ENCODE peak calls at places on chromosomes 5 and 9, in six cellular contexts. One of them, this sample, is unnamed.

GRCh38 chr9:136949239-136949816 is 2.7 kb upstream of the LCN12 start:
- DNase-seq in T-helper 2 cell: no peak
- DNase-seq in testis: no peak
- DNase-seq in GDM1: no peak
- DNase-seq in prostate gland: no peak
- DNase-seq in NCI-H1436: no peak
- DNase-seq in this sample: no peak

GRCh38 chr9:124412228-124412575 is 3.0 kb downstream of the PSMB7 start:
- DNase-seq in T-helper 2 cell: no peak
- DNase-seq in testis: no peak
- DNase-seq in GDM1: no peak
- DNase-seq in prostate gland: no peak
- DNase-seq in NCI-H1436: no peak
- DNase-seq in this sample: no peak

GRCh38 chr9:123536455-123536868 is 180.5 kb downstream of the CRB2 start:
- DNase-seq in T-helper 2 cell: no peak
- DNase-seq in testis: no peak
- DNase-seq in GDM1: no peak
- DNase-seq in prostate gland: no peak
- DNase-seq in NCI-H1436: no peak
- DNase-seq in this sample: no peak

GRCh38 chr5:132497488-132497997 is 7.0 kb upstream of the IRF1 start:
- DNase-seq in T-helper 2 cell: no peak
- DNase-seq in testis: no peak
- DNase-seq in GDM1: no peak
- DNase-seq in prostate gland: peak
- DNase-seq in NCI-H1436: no peak
- DNase-seq in this sample: peak

GRCh38 chr9:129256959-129257713 is 79.1 kb upstream of the IER5L start:
- DNase-seq in T-helper 2 cell: no peak
- DNase-seq in testis: no peak
- DNase-seq in GDM1: no peak
- DNase-seq in prostate gland: no peak
- DNase-seq in NCI-H1436: no peak
- DNase-seq in this sample: peak

GRCh38 chr5:67262202-67262601 is 65.6 kb upstream of the CD180 start:
- DNase-seq in T-helper 2 cell: no peak
- DNase-seq in testis: no peak
- DNase-seq in GDM1: no peak
- DNase-seq in prostate gland: no peak
- DNase-seq in NCI-H1436: no peak
- DNase-seq in this sample: no peak

GRCh38 chr9:113475031-113475430 is 11.5 kb downstream of the RGS3 start:
- DNase-seq in T-helper 2 cell: no peak
- DNase-seq in testis: peak
- DNase-seq in GDM1: no peak
- DNase-seq in prostate gland: no peak
- DNase-seq in NCI-H1436: no peak
- DNase-seq in this sample: no peak

GRCh38 chr5:65262590-65263189 is 219.0 kb downstream of the ADAMTS6 start:
- DNase-seq in T-helper 2 cell: no peak
- DNase-seq in testis: peak
- DNase-seq in GDM1: no peak
- DNase-seq in prostate gland: no peak
- DNase-seq in NCI-H1436: no peak
- DNase-seq in this sample: no peak

GRCh38 chr9:567128-567745 is 274.3 kb upstream of the DMRT1 start:
- DNase-seq in T-helper 2 cell: no peak
- DNase-seq in testis: no peak
- DNase-seq in GDM1: no peak
- DNase-seq in prostate gland: no peak
- DNase-seq in NCI-H1436: no peak
- DNase-seq in this sample: no peak

GRCh38 chr9:83964973-83965349 is 15.1 kb downstream of the HNRNPK start:
- DNase-seq in T-helper 2 cell: no peak
- DNase-seq in testis: no peak
- DNase-seq in GDM1: no peak
- DNase-seq in prostate gland: no peak
- DNase-seq in NCI-H1436: no peak
- DNase-seq in this sample: no peak

GRCh38 chr9:110440161-110440560 is 102.5 kb upstream of the TXNDC8 start:
- DNase-seq in T-helper 2 cell: no peak
- DNase-seq in testis: no peak
- DNase-seq in GDM1: no peak
- DNase-seq in prostate gland: no peak
- DNase-seq in NCI-H1436: no peak
- DNase-seq in this sample: no peak

GRCh38 chr5:138610468-138611294 is 35.5 kb upstream of the HSPA9 start:
- DNase-seq in T-helper 2 cell: no peak
- DNase-seq in testis: no peak
- DNase-seq in GDM1: no peak
- DNase-seq in prostate gland: no peak
- DNase-seq in NCI-H1436: no peak
- DNase-seq in this sample: no peak

GRCh38 chr5:1555011-1555807 is 31.4 kb upstream of the LPCAT1 start:
- DNase-seq in T-helper 2 cell: no peak
- DNase-seq in testis: peak
- DNase-seq in GDM1: no peak
- DNase-seq in prostate gland: no peak
- DNase-seq in NCI-H1436: no peak
- DNase-seq in this sample: no peak

GRCh38 chr5:86833868-86834267 is 216.1 kb downstream of the COX7C start:
- DNase-seq in T-helper 2 cell: no peak
- DNase-seq in testis: no peak
- DNase-seq in GDM1: no peak
- DNase-seq in prostate gland: no peak
- DNase-seq in NCI-H1436: no peak
- DNase-seq in this sample: no peak

GRCh38 chr5:104179057-104179456 is 616.5 kb upstream of the NUDT12 start:
- DNase-seq in T-helper 2 cell: no peak
- DNase-seq in testis: peak
- DNase-seq in GDM1: peak
- DNase-seq in prostate gland: no peak
- DNase-seq in NCI-H1436: no peak
- DNase-seq in this sample: no peak

GRCh38 chr5:6649186-6649585 is 15.9 kb downstream of the SRD5A1 start:
- DNase-seq in T-helper 2 cell: no peak
- DNase-seq in testis: no peak
- DNase-seq in GDM1: no peak
- DNase-seq in prostate gland: no peak
- DNase-seq in NCI-H1436: no peak
- DNase-seq in this sample: no peak